ENCODE peak calls at places on chromosomes 16 and 17, in seven cellular contexts. One of them, this sample, is unnamed.

GRCh38 chr17:70563301-70563820 is 394.0 kb downstream of the KCNJ2 start:
- DNase-seq in IMR-90: peak; percentile 62
- DNase-seq in esophagus squamous epithelium: no peak
- DNase-seq in A549: no peak
- DNase-seq in transverse colon: peak; percentile 10
- DNase-seq in uterus: no peak
- DNase-seq in GM12878: no peak
- DNase-seq in this sample: no peak

GRCh38 chr17:82429824-82430223 is 11.4 kb upstream of the OGFOD3 start:
- DNase-seq in IMR-90: no peak
- DNase-seq in esophagus squamous epithelium: no peak
- DNase-seq in A549: no peak
- DNase-seq in transverse colon: no peak
- DNase-seq in uterus: no peak
- DNase-seq in GM12878: no peak
- DNase-seq in this sample: no peak

GRCh38 chr17:57674894-57675293 is 70.2 kb downstream of the CCDC182 start:
- DNase-seq in IMR-90: no peak
- DNase-seq in esophagus squamous epithelium: no peak
- DNase-seq in A549: no peak
- DNase-seq in transverse colon: no peak
- DNase-seq in uterus: no peak
- DNase-seq in GM12878: no peak
- DNase-seq in this sample: no peak

GRCh38 chr16:88295526-88296436 is 87.0 kb upstream of the ZNF469 start:
- DNase-seq in IMR-90: no peak
- DNase-seq in esophagus squamous epithelium: no peak
- DNase-seq in A549: no peak
- DNase-seq in transverse colon: no peak
- DNase-seq in uterus: no peak
- DNase-seq in GM12878: no peak
- DNase-seq in this sample: no peak

GRCh38 chr16:30649725-30650368 is 913 bp upstream of the PRR14 start:
- DNase-seq in IMR-90: no peak
- DNase-seq in esophagus squamous epithelium: no peak
- DNase-seq in A549: no peak
- DNase-seq in transverse colon: no peak
- DNase-seq in uterus: no peak
- DNase-seq in GM12878: no peak
- DNase-seq in this sample: peak; percentile 46

GRCh38 chr17:72407336-72408121 is 286.7 kb downstream of the SOX9 start:
- DNase-seq in IMR-90: peak; percentile 99
- DNase-seq in esophagus squamous epithelium: no peak
- DNase-seq in A549: peak; percentile 93
- DNase-seq in transverse colon: peak; percentile 77
- DNase-seq in uterus: peak; percentile 50
- DNase-seq in GM12878: no peak
- DNase-seq in this sample: no peak

GRCh38 chr17:80887639-80888175 is 103.9 kb upstream of the CHMP6 start:
- DNase-seq in IMR-90: no peak
- DNase-seq in esophagus squamous epithelium: no peak
- DNase-seq in A549: no peak
- DNase-seq in transverse colon: no peak
- DNase-seq in uterus: no peak
- DNase-seq in GM12878: no peak
- DNase-seq in this sample: no peak

GRCh38 chr17:74514632-74515035 is 16.6 kb downstream of the CD300LB start:
- DNase-seq in IMR-90: no peak
- DNase-seq in esophagus squamous epithelium: no peak
- DNase-seq in A549: no peak
- DNase-seq in transverse colon: no peak
- DNase-seq in uterus: no peak
- DNase-seq in GM12878: no peak
- DNase-seq in this sample: peak; percentile 59

GRCh38 chr17:77959926-77960521 is 1.5 kb downstream of the TNRC6C start:
- DNase-seq in IMR-90: peak; percentile 60
- DNase-seq in esophagus squamous epithelium: no peak
- DNase-seq in A549: no peak
- DNase-seq in transverse colon: no peak
- DNase-seq in uterus: no peak
- DNase-seq in GM12878: no peak
- DNase-seq in this sample: no peak

GRCh38 chr16:85395207-85395912 is 217.8 kb upstream of the GSE1 start:
- DNase-seq in IMR-90: peak; percentile 98
- DNase-seq in esophagus squamous epithelium: no peak
- DNase-seq in A549: peak; percentile 91
- DNase-seq in transverse colon: peak; percentile 67
- DNase-seq in uterus: peak; percentile 94
- DNase-seq in GM12878: peak; percentile 24
- DNase-seq in this sample: peak; percentile 86

GRCh38 chr16:4179020-4179419 is 62.8 kb upstream of the ADCY9 start:
- DNase-seq in IMR-90: peak; percentile 54
- DNase-seq in esophagus squamous epithelium: no peak
- DNase-seq in A549: no peak
- DNase-seq in transverse colon: peak; percentile 19
- DNase-seq in uterus: no peak
- DNase-seq in GM12878: no peak
- DNase-seq in this sample: no peak

GRCh38 chr17:8875957-8876356 is 8.5 kb upstream of the PIK3R6 start:
- DNase-seq in IMR-90: peak; percentile 21
- DNase-seq in esophagus squamous epithelium: no peak
- DNase-seq in A549: no peak
- DNase-seq in transverse colon: no peak
- DNase-seq in uterus: no peak
- DNase-seq in GM12878: no peak
- DNase-seq in this sample: no peak

GRCh38 chr16:88309905-88310259 is 72.9 kb upstream of the ZNF469 start:
- DNase-seq in IMR-90: no peak
- DNase-seq in esophagus squamous epithelium: no peak
- DNase-seq in A549: no peak
- DNase-seq in transverse colon: no peak
- DNase-seq in uterus: no peak
- DNase-seq in GM12878: no peak
- DNase-seq in this sample: no peak

GRCh38 chr16:70250748-70251650 is 741 bp downstream of the EXOSC6 start:
- DNase-seq in IMR-90: peak; percentile 35
- DNase-seq in esophagus squamous epithelium: no peak
- DNase-seq in A549: peak; percentile 61
- DNase-seq in transverse colon: peak; percentile 51
- DNase-seq in uterus: no peak
- DNase-seq in GM12878: no peak
- DNase-seq in this sample: peak; percentile 63

GRCh38 chr16:48558269-48558915 is 51.6 kb downstream of the N4BP1 start:
- DNase-seq in IMR-90: peak; percentile 67
- DNase-seq in esophagus squamous epithelium: no peak
- DNase-seq in A549: no peak
- DNase-seq in transverse colon: no peak
- DNase-seq in uterus: no peak
- DNase-seq in GM12878: no peak
- DNase-seq in this sample: no peak

GRCh38 chr17:55430531-55431228 is 9.0 kb upstream of the MMD start:
- DNase-seq in IMR-90: no peak
- DNase-seq in esophagus squamous epithelium: no peak
- DNase-seq in A549: peak; percentile 50
- DNase-seq in transverse colon: no peak
- DNase-seq in uterus: no peak
- DNase-seq in GM12878: no peak
- DNase-seq in this sample: no peak

GRCh38 chr17:55547027-55547670 is 35.9 kb upstream of the SMIM36 start:
- DNase-seq in IMR-90: peak; percentile 10
- DNase-seq in esophagus squamous epithelium: no peak
- DNase-seq in A549: no peak
- DNase-seq in transverse colon: no peak
- DNase-seq in uterus: no peak
- DNase-seq in GM12878: no peak
- DNase-seq in this sample: no peak

GRCh38 chr16:24966031-24966430 is 49.1 kb downstream of the ARHGAP17 start:
- DNase-seq in IMR-90: no peak
- DNase-seq in esophagus squamous epithelium: no peak
- DNase-seq in A549: no peak
- DNase-seq in transverse colon: no peak
- DNase-seq in uterus: no peak
- DNase-seq in GM12878: no peak
- DNase-seq in this sample: no peak

GRCh38 chr16:78593352-78593751 is 493.9 kb downstream of the WWOX start:
- DNase-seq in IMR-90: no peak
- DNase-seq in esophagus squamous epithelium: no peak
- DNase-seq in A549: no peak
- DNase-seq in transverse colon: no peak
- DNase-seq in uterus: no peak
- DNase-seq in GM12878: no peak
- DNase-seq in this sample: no peak

DNA sequence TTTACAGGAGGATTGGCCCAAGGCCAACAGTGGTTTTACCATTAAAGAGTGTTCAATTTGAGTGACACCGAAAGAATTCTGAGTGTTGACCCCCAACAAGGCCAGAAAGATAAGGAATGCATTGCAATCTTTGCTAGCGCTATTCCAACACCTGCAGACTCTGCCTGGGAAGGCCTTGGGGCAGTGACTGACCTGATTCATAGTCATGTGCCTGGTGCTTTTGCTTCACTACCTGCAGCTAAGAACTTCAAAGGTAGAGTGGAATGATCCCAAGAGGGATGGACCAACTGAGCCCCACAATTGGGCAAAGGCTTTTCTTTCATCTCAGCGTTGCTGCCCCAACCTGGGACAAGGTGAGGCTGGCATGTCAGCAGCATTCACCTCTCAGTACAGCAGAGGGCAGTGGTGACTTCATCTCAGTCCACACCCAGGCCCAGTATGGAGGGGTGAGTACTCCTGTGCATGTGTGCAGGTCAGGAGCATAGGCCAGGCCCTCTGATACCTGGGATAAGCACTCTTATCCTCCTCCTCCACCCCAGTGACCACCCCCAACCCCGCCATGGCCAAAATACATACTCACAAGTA is 149.6 kb upstream of the GNAO1 start:
- DNase-seq in IMR-90: no peak
- DNase-seq in esophagus squamous epithelium: no peak
- DNase-seq in A549: peak; percentile 36
- DNase-seq in transverse colon: peak; percentile 14
- DNase-seq in uterus: no peak
- DNase-seq in GM12878: no peak
- DNase-seq in this sample: peak; percentile 52
- H3K4me3 ChIP-seq in IMR-90: no peak overlapping the region
- H3K4me3 ChIP-seq in esophagus squamous epithelium: no peak overlapping the region
- H3K4me3 ChIP-seq in A549: no peak overlapping the region
- H3K4me3 ChIP-seq in transverse colon: no peak overlapping the region
- H3K4me3 ChIP-seq in uterus: no peak overlapping the region
- H3K4me3 ChIP-seq in GM12878: no peak overlapping the region
- H3K4me3 ChIP-seq in this sample: no peak overlapping the region

DNA sequence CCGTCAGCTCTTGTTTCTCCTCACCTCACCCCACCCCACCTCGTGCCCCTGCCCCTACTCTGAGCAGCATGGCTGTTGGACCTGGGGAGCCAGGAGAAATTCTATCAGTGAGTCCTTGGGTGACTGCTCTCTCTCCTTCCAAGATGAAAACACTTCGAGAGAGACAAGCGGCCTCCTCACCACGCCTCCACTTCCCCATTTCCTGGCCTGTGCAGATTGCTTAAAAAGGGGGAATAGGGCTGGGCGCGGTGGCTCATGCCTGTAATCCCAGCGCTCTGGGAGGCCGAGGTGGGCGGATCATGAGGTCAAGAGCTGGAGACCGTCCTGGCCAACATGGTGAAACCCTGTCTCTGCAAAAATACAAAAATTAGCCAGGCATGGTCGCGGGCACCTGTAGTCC is 9.5 kb downstream of the DLX4 start:
- DNase-seq in IMR-90: no peak
- DNase-seq in esophagus squamous epithelium: no peak
- DNase-seq in A549: no peak
- DNase-seq in transverse colon: no peak
- DNase-seq in uterus: no peak
- DNase-seq in GM12878: no peak
- DNase-seq in this sample: no peak
- H3K4me1 ChIP-seq in IMR-90: no peaks in the 10 kb centered on the region
- H3K4me1 ChIP-seq in esophagus squamous epithelium: no peaks in the 10 kb centered on the region
- H3K4me1 ChIP-seq in A549: no peaks in the 10 kb centered on the region
- H3K4me1 ChIP-seq in transverse colon: no peaks in the 10 kb centered on the region
- H3K4me1 ChIP-seq in uterus: no peaks in the 10 kb centered on the region
- H3K4me1 ChIP-seq in GM12878: no peaks in the 10 kb centered on the region
- H3K4me1 ChIP-seq in this sample: no peaks in the 10 kb centered on the region

DNA sequence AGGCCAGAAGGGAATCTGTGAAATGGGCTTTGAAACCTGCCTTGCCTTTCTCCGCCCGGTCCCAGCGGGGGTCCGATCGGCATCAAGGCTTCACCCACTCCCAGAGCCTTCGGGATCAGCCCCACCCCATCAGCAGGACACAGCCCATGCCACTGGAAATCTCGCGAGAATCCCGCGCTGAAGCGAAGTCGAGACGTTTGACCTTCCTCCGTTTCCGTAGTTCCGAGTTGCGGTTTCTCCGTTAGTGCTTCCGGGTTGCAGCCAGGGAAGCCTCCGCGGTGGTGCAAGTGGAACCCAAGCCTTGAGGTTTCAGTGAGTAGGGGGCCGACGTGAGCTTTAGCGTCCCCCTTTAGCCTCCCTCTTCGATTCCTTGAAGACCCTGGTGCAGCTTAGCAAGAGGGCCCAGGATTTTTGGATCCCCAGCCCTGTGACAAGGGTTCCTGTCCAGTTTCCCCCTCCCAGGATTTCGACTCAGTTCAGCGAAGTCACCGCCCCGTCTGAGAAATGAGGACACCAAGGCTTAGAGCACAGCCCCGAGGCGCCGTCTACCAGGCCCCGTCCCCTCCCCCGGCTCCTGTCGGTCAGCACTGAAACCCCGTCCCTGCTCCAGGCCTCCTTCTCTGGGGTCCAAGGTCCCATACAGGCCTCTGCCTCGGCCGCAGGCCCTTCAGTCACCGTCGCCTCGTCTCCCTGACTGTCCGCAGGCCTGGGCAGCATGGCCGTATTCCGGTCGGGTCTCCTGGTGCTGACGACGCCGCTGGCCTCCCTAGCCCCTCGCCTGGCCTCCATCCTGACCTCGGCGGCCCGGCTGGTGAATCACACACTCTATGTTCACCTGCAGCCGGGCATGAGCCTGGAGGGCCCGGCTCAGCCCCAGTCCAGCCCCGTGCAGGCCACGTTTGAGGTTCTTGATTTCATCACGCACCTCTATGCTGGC is at the start of gene COASY:
- DNase-seq in IMR-90: peak; percentile 97
- DNase-seq in esophagus squamous epithelium: peak; percentile 52
- DNase-seq in A549: peak; percentile 99
- DNase-seq in transverse colon: peak; percentile 98
- DNase-seq in uterus: peak; percentile 96
- DNase-seq in GM12878: peak; percentile 96
- DNase-seq in this sample: peak; percentile 97
- TF ChIP-seq POLR2A in IMR-90: peak; percentile 64
- TF ChIP-seq POLR2A in esophagus squamous epithelium: peak; percentile 66
- TF ChIP-seq POLR2A in A549: peak; percentile 54
- TF ChIP-seq POLR2A in transverse colon: peak; percentile 79
- TF ChIP-seq POLR2A in uterus: no peak
- TF ChIP-seq POLR2A in GM12878: no peak
- TF ChIP-seq POLR2A in this sample: no peak

DNA sequence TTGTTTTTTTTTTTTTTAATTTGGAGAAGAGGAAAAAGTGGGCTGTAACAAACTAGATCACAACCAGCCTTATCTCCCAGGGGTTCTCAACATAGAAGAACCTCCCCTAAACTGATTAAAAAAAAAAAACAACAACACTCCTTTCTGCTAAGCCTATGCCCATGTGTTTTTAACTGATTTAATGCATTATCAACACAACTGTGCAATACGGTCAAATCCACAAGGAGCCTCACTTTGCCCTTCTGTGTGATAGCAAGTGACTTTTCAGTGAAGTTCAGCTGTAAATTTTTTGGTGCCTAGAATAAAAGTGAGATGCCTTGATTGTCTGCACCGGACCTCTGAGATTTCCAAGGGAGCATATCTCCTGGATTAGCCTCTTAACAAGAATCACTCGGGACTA is 611 bp downstream of the MYH11 start:
- DNase-seq in IMR-90: no peak
- DNase-seq in esophagus squamous epithelium: no peak
- DNase-seq in A549: no peak
- DNase-seq in transverse colon: no peak
- DNase-seq in uterus: no peak
- DNase-seq in GM12878: no peak
- DNase-seq in this sample: no peak
- H3K4me3 ChIP-seq in IMR-90: no peak overlapping the region
- H3K4me3 ChIP-seq in esophagus squamous epithelium: peak overlapping the region; percentile 36
- H3K4me3 ChIP-seq in A549: no peak overlapping the region
- H3K4me3 ChIP-seq in transverse colon: peak overlapping the region; percentile 37
- H3K4me3 ChIP-seq in uterus: peak overlapping the region; percentile 56
- H3K4me3 ChIP-seq in GM12878: peak overlapping the region; percentile 25
- H3K4me3 ChIP-seq in this sample: peak overlapping the region; percentile 58